ENCODE peak calls at places on chromosome 2, in six cellular contexts. P is pancreas, K is hepatocyte, T is foreskin fibroblast, U is stomach, Y is BE2C. Q is an unnamed sample.
A peak's percentile ranks its signal among the peaks of the same experiment; 100 is the strongest.

GRCh38 chr2:241863021-241863954 is 4.6 kb upstream of the PDCD1 start:
- DNase-seq in P (no peak), K (no peak), T (no peak), U (no peak), Y (peak; percentile 4), Q (no peak)

GRCh38 chr2:126406267-126406666 is 249.7 kb upstream of the GYPC start:
- DNase-seq in P (no peak), K (no peak), T (no peak), U (no peak), Y (no peak), Q (no peak)

GRCh38 chr2:47300609-47301276 is 102.2 kb upstream of the MSH2 start:
- DNase-seq in P (no peak), K (no peak), T (no peak), U (no peak), Y (no peak), Q (no peak)

GRCh38 chr2:11945139-11946126 is 199.0 kb downstream of the LPIN1 start:
- DNase-seq in P (no peak), K (no peak), T (no peak), U (no peak), Y (no peak), Q (no peak)

GRCh38 chr2:71226391-71226964 is 425 bp downstream of the PAIP2B start:
- DNase-seq in P (peak; percentile 77), K (peak; percentile 55), T (no peak), U (peak; percentile 63), Y (peak; percentile 8), Q (no peak)

GRCh38 chr2:36878429-36878828 is 87.9 kb downstream of the STRN start:
- DNase-seq in P (no peak), K (no peak), T (no peak), U (no peak), Y (no peak), Q (no peak)

GRCh38 chr2:20614201-20615045 is 36.5 kb downstream of the HS1BP3 start:
- DNase-seq in P (no peak), K (no peak), T (no peak), U (peak; percentile 69), Y (peak; percentile 2), Q (peak; percentile 17)

GRCh38 chr2:45130758-45131157 is 121.5 kb upstream of the SIX2 start:
- DNase-seq in P (no peak), K (no peak), T (no peak), U (no peak), Y (no peak), Q (no peak)

GRCh38 chr2:39447266-39448168 is 10.4 kb upstream of the MAP4K3 start:
- DNase-seq in P (no peak), K (no peak), T (no peak), U (no peak), Y (no peak), Q (no peak)

GRCh38 chr2:163878718-163879117 is 142.9 kb upstream of the FIGN start:
- DNase-seq in P (no peak), K (peak; percentile 25), T (no peak), U (peak; percentile 37), Y (peak; percentile 27), Q (peak; percentile 11)

GRCh38 chr2:241195506-241196130 is 7.1 kb downstream of the ANO7 start:
- DNase-seq in P (no peak), K (no peak), T (no peak), U (no peak), Y (no peak), Q (no peak)

GRCh38 chr2:70828914-70829824 is 6.4 kb downstream of the CD207 start:
- DNase-seq in P (no peak), K (no peak), T (peak; percentile 20), U (no peak), Y (no peak), Q (peak; percentile 69)

GRCh38 chr2:98769784-98770183 is 38.9 kb upstream of the MGAT4A start:
- DNase-seq in P (no peak), K (no peak), T (no peak), U (peak; percentile 67), Y (no peak), Q (no peak)
- H3K4me3 ChIP-seq in P (no peak overlapping the region), K (no peak overlapping the region), T (no peak overlapping the region), U (no peak overlapping the region), Y (no peak overlapping the region), Q (no peak overlapping the region)

GRCh38 chr2:210522399-210522798 is 34.0 kb upstream of the CPS1 start:
- DNase-seq in P (no peak), K (no peak), T (no peak), U (no peak), Y (no peak), Q (no peak)
- TF ChIP-seq CTCF in P (no peak), K (peak; percentile 18), T (no peak), U (no peak), Y (no peak), Q (no peak)

DNA sequence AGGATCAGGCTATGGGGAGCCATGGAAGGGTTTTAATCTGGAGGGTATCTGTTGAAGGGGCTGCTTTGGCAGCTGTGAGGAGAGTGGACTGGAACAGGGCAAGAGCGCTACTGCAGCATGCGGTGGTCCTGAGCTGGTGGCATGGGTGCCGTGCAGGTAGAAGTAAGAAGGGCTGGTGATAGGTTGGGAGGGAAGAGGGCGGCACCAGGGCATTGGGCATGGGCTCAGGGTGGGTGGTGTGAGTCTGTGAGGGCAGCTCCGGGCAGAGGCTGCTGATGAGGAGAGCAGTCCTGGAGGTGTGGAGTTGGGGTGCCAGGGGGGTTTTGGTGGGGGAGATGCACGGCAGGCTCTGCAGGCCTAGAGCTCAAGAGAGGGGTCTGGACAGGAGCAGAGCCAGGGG is 2.1 kb downstream of the ACTG2 start:
- DNase-seq in P (no peak), K (no peak), T (no peak), U (no peak), Y (no peak), Q (no peak)
- H3K4me3 ChIP-seq in P (no peak overlapping the region), K (no peak overlapping the region), T (no peak overlapping the region), U (peak overlapping the region; percentile 44), Y (no peak overlapping the region), Q (no peak overlapping the region)

DNA sequence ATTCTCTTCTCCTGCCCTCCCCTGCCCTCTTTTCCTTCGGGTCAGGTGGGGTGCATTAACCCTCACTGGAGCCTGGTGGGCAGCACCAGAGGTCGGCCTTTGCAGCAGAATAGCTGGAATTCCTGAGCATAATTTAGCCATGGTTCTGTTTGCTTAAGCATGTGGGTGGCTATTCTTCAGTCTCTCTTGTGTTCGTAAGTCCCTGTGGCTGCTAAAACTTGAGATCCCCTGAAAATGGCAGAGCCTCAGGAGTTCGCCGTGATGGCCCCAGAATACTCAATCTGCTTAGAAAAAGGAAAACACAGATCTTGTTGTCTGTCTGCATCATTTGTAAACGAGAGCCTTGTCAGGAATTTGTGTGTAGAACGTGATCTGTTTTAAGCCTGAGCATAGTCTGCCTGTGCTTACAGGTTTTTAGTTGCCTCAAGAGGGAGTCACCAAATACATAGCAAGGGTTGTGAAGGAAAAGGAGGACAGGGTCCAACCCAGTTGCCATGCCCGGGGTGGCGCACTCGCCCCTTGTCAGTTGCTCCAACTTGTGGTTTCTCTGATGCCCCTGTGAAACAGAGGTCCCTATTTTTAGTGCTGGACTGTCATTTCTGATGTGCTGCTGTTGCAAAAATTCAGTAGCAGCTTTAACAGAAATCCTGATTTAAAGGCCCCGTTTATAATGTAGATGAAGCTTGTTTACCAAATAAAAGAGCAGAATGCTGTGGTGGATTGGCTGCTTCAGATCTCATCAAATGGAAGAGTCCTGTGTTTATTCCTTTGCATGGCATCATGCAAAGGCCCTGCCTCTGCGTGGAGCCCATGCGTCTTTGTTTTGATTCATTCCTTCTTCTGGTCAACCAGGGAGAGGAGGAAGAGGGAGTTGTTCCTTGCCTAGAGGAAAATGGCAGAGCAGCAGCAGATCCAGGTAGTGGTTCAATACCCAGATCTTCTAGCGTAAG is 74.8 kb downstream of the WDSUB1 start:
- DNase-seq in P (no peak), K (peak; percentile 30), T (no peak), U (no peak), Y (no peak), Q (no peak)
- TF ChIP-seq CTCF in P (no peak), K (no peak), T (no peak), U (no peak), Y (no peak), Q (no peak)

GRCh38 chr2:68767031-68767961 is 32.7 kb downstream of the ARHGAP25 start:
- DNase-seq in P (no peak), K (no peak), T (no peak), U (no peak), Y (no peak), Q (no peak)
- H3K4me3 ChIP-seq in P (no peak overlapping the region), K (no peak overlapping the region), T (no peak overlapping the region), U (no peak overlapping the region), Y (no peak overlapping the region), Q (no peak overlapping the region)

DNA sequence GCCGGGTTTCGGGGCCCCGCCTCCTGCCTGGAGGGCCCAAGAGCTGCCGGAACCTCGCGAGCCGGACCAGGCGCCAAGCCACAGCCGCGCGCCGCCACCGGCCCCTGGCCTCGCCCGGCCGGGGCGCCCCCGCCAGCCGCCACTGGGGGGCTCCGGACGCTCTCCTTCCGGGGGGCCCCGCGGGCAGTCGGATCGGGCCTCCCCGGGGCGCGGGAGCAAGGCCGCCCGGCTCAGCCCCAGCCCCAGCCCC is 17.4 kb upstream of the HAAO start:
- DNase-seq in P (peak; percentile 82), K (peak; percentile 94), T (peak; percentile 79), U (peak; percentile 84), Y (peak; percentile 87), Q (peak; percentile 83)
- TF ChIP-seq CTCF in P (no peak), K (no peak), T (no peak), U (no peak), Y (no peak), Q (no peak)

GRCh38 chr2:10720983-10721343 is 467 bp upstream of the ATP6V1C2 start:
- DNase-seq in P (no peak), K (no peak), T (no peak), U (no peak), Y (no peak), Q (no peak)
- H3K4me3 ChIP-seq in P (peak overlapping the region; percentile 31), K (no peak overlapping the region), T (no peak overlapping the region), U (peak overlapping the region; percentile 68), Y (no peak overlapping the region), Q (no peak overlapping the region)

GRCh38 chr2:50672286-50672685 is 359.6 kb downstream of the NRXN1 start:
- DNase-seq in P (no peak), K (no peak), T (no peak), U (no peak), Y (no peak), Q (no peak)

GRCh38 chr2:50674876-50675275 is 357.1 kb downstream of the NRXN1 start:
- DNase-seq in P (no peak), K (no peak), T (no peak), U (no peak), Y (peak; percentile 6), Q (no peak)
- TF ChIP-seq CTCF in P (no peak), K (no peak), T (no peak), U (no peak), Y (peak; percentile 13), Q (no peak)

DNA sequence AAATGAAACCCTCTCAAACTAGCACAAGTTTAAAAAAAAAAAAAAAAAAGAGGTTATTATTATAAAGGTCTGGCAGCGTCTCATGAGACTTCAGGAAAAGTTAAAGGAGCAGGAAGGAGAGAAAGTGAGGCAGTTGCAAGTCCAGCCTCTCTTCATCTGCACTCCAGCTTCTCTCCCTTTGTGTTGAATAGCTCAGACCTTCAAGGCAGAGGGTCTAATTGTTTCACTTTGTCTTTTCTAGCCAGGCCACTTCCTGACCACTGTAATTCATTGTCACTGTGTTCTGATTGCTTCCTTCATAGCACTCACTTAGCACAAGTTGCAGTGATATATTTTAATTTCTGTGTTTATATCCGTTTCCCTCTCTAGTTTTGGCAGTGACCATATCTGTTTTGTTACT is 99.9 kb downstream of the SPATS2L start:
- DNase-seq in P (no peak), K (no peak), T (no peak), U (no peak), Y (no peak), Q (no peak)
- H3K4me3 ChIP-seq in P (no peak overlapping the region), K (no peak overlapping the region), T (no peak overlapping the region), U (no peak overlapping the region), Y (no peak overlapping the region), Q (no peak overlapping the region)

GRCh38 chr2:211347328-211347727 is 790.9 kb downstream of the CPS1 start:
- DNase-seq in P (no peak), K (no peak), T (no peak), U (no peak), Y (no peak), Q (no peak)
- TF ChIP-seq CTCF in P (no peak), K (no peak), T (no peak), U (no peak), Y (peak; percentile 43), Q (no peak)

Q was measured in AG10803.